ENCODE peak calls at places on chromosome 1, in seven cellular contexts. E, S, H, U, M, O and Y are unnamed samples.

GRCh38 chr1:248849152-248849551 is 9.7 kb downstream of the ZNF692 start:
- DNase-seq in U (no peak), S (peak), E (no peak), M (no peak), O (no peak), H (no peak), Y (no peak)

GRCh38 chr1:212667223-212668139 is 32.2 kb downstream of the BATF3 start:
- DNase-seq in O (peak), E (peak), H (no peak), M (peak), S (no peak), U (peak), Y (no peak)

GRCh38 chr1:191125950-191126349 is 648.3 kb upstream of the BRINP3 start:
- DNase-seq in S (no peak), H (no peak), M (no peak), U (no peak), O (no peak), E (no peak), Y (no peak)

GRCh38 chr1:173507847-173508209 is 30.7 kb downstream of the PRDX6 start:
- DNase-seq in E (no peak), H (no peak), U (no peak), S (no peak), M (no peak), O (no peak), Y (no peak)

GRCh38 chr1:73804935-73805334 is 393.0 kb downstream of the LRRIQ3 start:
- DNase-seq in M (no peak), H (no peak), S (no peak), U (no peak), O (no peak), E (no peak), Y (no peak)

GRCh38 chr1:171513743-171514142 is 28.4 kb downstream of the PRRC2C start:
- DNase-seq in O (no peak), E (no peak), U (no peak), H (no peak), S (no peak), M (no peak), Y (no peak)

GRCh38 chr1:116873680-116874271 is 35.9 kb upstream of the PTGFRN start:
- DNase-seq in U (no peak), H (no peak), S (no peak), M (no peak), O (no peak), E (no peak), Y (no peak)

GRCh38 chr1:119742677-119743076 is 26.0 kb downstream of the HMGCS2 start:
- DNase-seq in M (no peak), E (no peak), S (no peak), H (no peak), U (no peak), O (no peak), Y (no peak)

GRCh38 chr1:92240034-92240433 is 22.3 kb downstream of the C1orf146 start:
- DNase-seq in O (no peak), H (no peak), U (no peak), M (no peak), E (no peak), S (no peak), Y (no peak)

GRCh38 chr1:52487632-52488031 is 65.3 kb downstream of the TUT4 start:
- DNase-seq in O (no peak), E (no peak), S (no peak), M (no peak), H (no peak), U (no peak), Y (no peak)

GRCh38 chr1:24715658-24716057 is 29.6 kb upstream of the CLIC4 start:
- DNase-seq in E (no peak), H (no peak), S (no peak), O (no peak), M (no peak), U (no peak), Y (no peak)

GRCh38 chr1:1019122-1019999 is 559 bp upstream of the AGRN start:
- DNase-seq in E (peak), S (peak), U (peak), M (peak), H (peak), O (peak), Y (no peak)

GRCh38 chr1:11777653-11778322 is 15.8 kb downstream of the C1orf167 start:
- DNase-seq in E (no peak), O (no peak), U (no peak), S (no peak), M (no peak), H (no peak), Y (no peak)

GRCh38 chr1:46533179-46533864 is 18.1 kb downstream of the KNCN start:
- DNase-seq in H (no peak), O (peak), S (no peak), M (peak), U (no peak), E (no peak), Y (no peak)

GRCh38 chr1:23957096-23957495 is 2.5 kb upstream of the PNRC2 start:
- DNase-seq in O (peak), U (no peak), E (no peak), M (peak), S (peak), H (no peak), Y (no peak)

GRCh38 chr1:23726669-23727068 is 16.6 kb upstream of the ELOA start:
- DNase-seq in U (no peak), E (no peak), O (no peak), H (no peak), S (no peak), M (no peak), Y (no peak)

GRCh38 chr1:70142120-70142519 is 63.3 kb downstream of the LRRC40 start:
- DNase-seq in S (no peak), O (no peak), H (no peak), U (no peak), M (no peak), E (no peak), Y (no peak)

GRCh38 chr1:26848947-26849774 is 13.8 kb upstream of the SFN start:
- DNase-seq in E (peak), U (peak), O (peak), S (peak), H (peak), M (no peak), Y (no peak)

GRCh38 chr1:155648207-155649147 is 38.5 kb downstream of the MSTO1 start:
- DNase-seq in H (no peak), M (peak), O (no peak), E (peak), U (peak), S (peak), Y (no peak)

GRCh38 chr1:198649598-198650338 is 10.9 kb downstream of the PTPRC start:
- DNase-seq in U (no peak), O (no peak), E (no peak), M (no peak), S (no peak), H (no peak), Y (no peak)

GRCh38 chr1:91776068-91776794 is 109.7 kb downstream of the TGFBR3 start:
- DNase-seq in H (no peak), M (no peak), O (no peak), E (no peak), S (no peak), U (no peak), Y (no peak)

GRCh38 chr1:227540170-227541098 is 22.9 kb upstream of the ZNF678 start:
- DNase-seq in E (no peak), O (no peak), M (no peak), U (no peak), H (no peak), S (no peak), Y (no peak)

GRCh38 chr1:10132852-10133251 is 77.5 kb upstream of the KIF1B start:
- DNase-seq in H (no peak), U (no peak), O (no peak), E (no peak), M (no peak), S (no peak), Y (no peak)

GRCh38 chr1:238404506-238404905 is 513.8 kb upstream of the ZP4 start:
- DNase-seq in H (no peak), O (no peak), U (no peak), S (no peak), M (no peak), E (no peak), Y (no peak)

GRCh38 chr1:54200519-54200997 is 591 bp downstream of the MRPL37 start:
- DNase-seq in O (no peak), E (no peak), M (no peak), S (no peak), H (no peak), U (no peak), Y (no peak)

GRCh38 chr1:101438359-101438758 is 201.5 kb downstream of the S1PR1 start:
- DNase-seq in O (no peak), M (no peak), S (no peak), H (no peak), U (peak), E (no peak), Y (no peak)

GRCh38 chr1:89896105-89896942 is 75.5 kb downstream of the LRRC8D start:
- DNase-seq in O (no peak), H (no peak), M (no peak), U (no peak), E (no peak), S (no peak), Y (no peak)

GRCh38 chr1:60458111-60458510 is 384.5 kb upstream of the C1orf87 start:
- DNase-seq in H (no peak), E (no peak), O (no peak), M (no peak), S (no peak), U (no peak), Y (no peak)

GRCh38 chr1:109338091-109338490 is 31.3 kb upstream of the MYBPHL start:
- DNase-seq in S (no peak), E (no peak), M (no peak), O (no peak), U (no peak), H (no peak), Y (peak)

GRCh38 chr1:23422313-23422877 is 2.2 kb downstream of the TCEA3 start:
- DNase-seq in O (peak), M (peak), E (no peak), U (no peak), S (peak), H (peak), Y (no peak)

GRCh38 chr1:16905112-16905855 is 9.5 kb downstream of the RNU1-2 start:
- DNase-seq in M (no peak), U (peak), O (peak), E (peak), S (no peak), H (no peak), Y (no peak)

GRCh38 chr1:25875154-25875855 is at the start of gene PAQR7:
- DNase-seq in M (peak), O (peak), E (peak), U (peak), S (peak), H (peak), Y (no peak)

GRCh38 chr1:155093938-155094621 is 15.4 kb downstream of the EFNA3 start:
- DNase-seq in H (no peak), M (peak), E (peak), U (peak), S (no peak), O (no peak), Y (no peak)

GRCh38 chr1:14809186-14809981 is 210.9 kb downstream of the KAZN start:
- DNase-seq in O (no peak), S (no peak), E (no peak), U (no peak), H (no peak), M (no peak), Y (no peak)

DNA sequence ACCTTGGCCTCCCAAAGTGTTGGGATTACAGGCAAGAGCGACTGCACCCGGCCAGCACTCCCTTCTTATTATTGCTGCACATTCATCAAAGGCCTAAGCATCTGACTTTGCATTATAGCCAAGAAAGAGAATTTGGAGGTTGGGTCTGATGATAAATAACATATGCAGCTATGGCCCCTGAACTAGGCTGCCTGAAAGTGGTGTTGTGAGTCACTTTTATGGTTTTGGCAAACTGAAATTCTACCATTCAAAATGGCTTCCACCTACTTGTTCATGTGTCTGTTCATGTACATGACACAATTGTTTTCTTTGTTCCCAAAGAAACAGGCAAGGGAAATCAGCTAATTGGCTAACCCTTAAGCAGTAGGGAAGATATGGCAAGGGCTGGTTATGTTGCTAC is 25.0 kb upstream of the UAP1 start:
- DNase-seq in M (no peak), S (no peak), H (no peak), U (no peak), E (peak), O (no peak), Y (no peak)
- TF ChIP-seq EP300 in M (no peak), S (no peak), H (no peak), U (no peak), E (no peak), O (no peak), Y (no peak)

GRCh38 chr1:211381481-211382181 is 55.0 kb downstream of the TRAF5 start:
- DNase-seq in O (no peak), E (no peak), M (no peak), U (no peak), H (no peak), S (no peak), Y (no peak)
- H3K4me3 ChIP-seq in O (no peak), E (peak), M (peak), U (no peak), H (peak), S (peak), Y (peak)

GRCh38 chr1:111602974-111603373 is 16.6 kb upstream of the RAP1A start:
- DNase-seq in O (no peak), U (no peak), E (no peak), S (no peak), M (no peak), H (no peak), Y (peak)

GRCh38 chr1:111600295-111600694 is 19.3 kb upstream of the RAP1A start:
- DNase-seq in U (no peak), E (no peak), M (no peak), S (no peak), O (no peak), H (no peak), Y (peak)

GRCh38 chr1:111602302-111602701 is 17.3 kb upstream of the RAP1A start:
- DNase-seq in S (no peak), M (no peak), U (no peak), O (no peak), H (no peak), E (no peak), Y (no peak)

GRCh38 chr1:111599781-111600180 is 19.8 kb upstream of the RAP1A start:
- DNase-seq in S (no peak), O (no peak), U (no peak), M (no peak), H (no peak), E (no peak), Y (no peak)

DNA sequence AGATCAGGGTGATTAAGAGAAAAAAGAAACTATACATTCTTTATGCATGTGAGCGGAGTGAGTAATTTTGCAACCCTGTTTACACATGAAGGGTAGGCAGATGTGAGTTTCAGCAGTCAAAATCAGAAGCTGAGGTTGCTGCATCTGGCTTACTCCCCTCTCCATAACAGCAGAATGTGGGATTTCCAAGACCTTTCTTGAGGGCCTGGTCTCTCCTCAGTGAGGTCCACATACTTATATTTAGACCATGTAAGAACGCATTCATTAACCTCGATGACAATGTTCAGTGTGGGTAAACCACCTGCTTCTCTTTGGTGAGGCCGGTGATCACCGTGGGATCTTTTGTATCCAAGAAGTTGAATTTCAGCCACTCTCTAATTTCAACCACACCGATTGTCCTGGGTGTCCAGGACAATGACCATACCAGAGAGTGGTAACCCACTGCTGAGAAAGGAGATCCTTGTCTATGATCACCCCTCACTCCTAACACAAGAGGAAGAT is 18.7 kb upstream of the RAP1A start:
- DNase-seq in O (no peak), E (no peak), H (no peak), M (no peak), U (no peak), S (no peak), Y (peak)
- TF ChIP-seq EP300 in O (no peak), E (no peak), H (no peak), M (no peak), U (no peak), S (no peak), Y (no peak)

GRCh38 chr1:231053493-231054162 is 13.6 kb upstream of the FAM89A start:
- DNase-seq in O (peak), E (no peak), H (no peak), S (peak), U (peak), M (no peak), Y (no peak)
- H3K4me3 ChIP-seq in O (no peak), E (no peak), H (no peak), S (peak), U (no peak), M (no peak), Y (peak)

GRCh38 chr1:6260433-6260934 is 414 bp downstream of the GPR153 start:
- DNase-seq in M (peak), S (no peak), U (no peak), O (no peak), E (no peak), H (no peak), Y (no peak)

GRCh38 chr1:6262570-6263420 is 1.9 kb upstream of the GPR153 start:
- DNase-seq in O (peak), S (no peak), U (no peak), M (no peak), H (no peak), E (no peak), Y (no peak)

GRCh38 chr1:6259491-6260362 is 1.2 kb downstream of the GPR153 start:
- DNase-seq in S (peak), O (peak), H (peak), M (peak), U (peak), E (peak), Y (peak)

GRCh38 chr1:6260961-6261614 is at the start of gene GPR153:
- DNase-seq in S (peak), O (peak), U (no peak), E (no peak), M (peak), H (no peak), Y (no peak)

GRCh38 chr1:6261615-6261995 is 707 bp upstream of the GPR153 start:
- DNase-seq in M (peak), H (no peak), O (no peak), S (no peak), E (no peak), U (no peak), Y (no peak)
- TF ChIP-seq EP300 in M (no peak), H (no peak), O (no peak), S (no peak), E (no peak), U (no peak), Y (no peak)

DNA sequence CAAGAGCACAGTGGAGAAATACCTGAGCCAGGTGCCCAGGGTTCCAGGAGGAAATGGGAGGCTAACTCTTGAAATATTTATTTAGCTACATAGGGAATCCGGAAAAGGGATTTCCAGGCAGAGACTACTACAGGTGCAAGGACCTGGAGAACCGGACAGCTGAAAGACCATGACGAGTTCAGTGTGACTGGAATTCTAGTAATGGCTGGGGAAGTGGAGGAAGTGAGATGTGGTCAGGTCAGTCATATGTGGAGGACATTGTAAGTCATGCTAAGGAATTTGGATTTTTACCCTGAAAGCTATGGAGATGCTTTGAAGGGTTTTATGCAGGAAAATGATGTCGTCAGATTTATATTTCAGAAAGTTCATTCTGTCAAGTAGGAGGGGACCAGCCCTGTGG is 1.8 kb downstream of the CAP1 start:
- DNase-seq in O (no peak), E (no peak), S (no peak), U (no peak), H (no peak), M (no peak), Y (no peak)
- H3K4me3 ChIP-seq in O (no peak), E (peak), S (peak), U (peak), H (no peak), M (peak), Y (peak)

DNA sequence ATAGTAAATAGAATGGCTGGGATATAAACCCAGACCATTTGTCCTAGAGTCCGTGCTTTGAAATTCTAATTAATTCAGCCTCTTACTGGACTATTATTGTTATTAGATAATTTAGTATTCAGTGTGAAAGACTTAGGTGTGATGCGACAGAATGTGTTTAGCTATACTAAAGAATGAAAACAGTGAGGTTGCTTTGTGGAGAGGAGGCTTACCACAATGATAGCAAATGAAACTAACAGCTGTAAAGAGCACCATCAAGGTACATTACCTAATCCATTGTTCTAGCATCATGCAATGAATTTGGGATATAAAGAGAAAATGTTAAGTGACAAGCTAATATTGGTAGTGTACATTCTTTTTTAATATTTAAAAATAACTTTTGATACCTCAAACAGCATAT is 911.1 kb downstream of the KCNT2 start:
- DNase-seq in H (no peak), M (no peak), E (no peak), U (no peak), O (no peak), S (no peak), Y (no peak)
- TF ChIP-seq EP300 in H (no peak), M (no peak), E (no peak), U (no peak), O (no peak), S (no peak), Y (no peak)

GRCh38 chr1:58902830-58903229 is 119.0 kb upstream of the JUN start:
- DNase-seq in H (no peak), O (no peak), M (no peak), U (no peak), E (no peak), S (no peak), Y (no peak)

GRCh38 chr1:58903450-58904298 is 119.8 kb upstream of the JUN start:
- DNase-seq in U (peak), O (peak), S (peak), E (peak), M (peak), H (peak), Y (peak)

GRCh38 chr1:58905628-58906256 is 121.9 kb upstream of the JUN start:
- DNase-seq in H (no peak), U (peak), M (no peak), E (no peak), S (no peak), O (no peak), Y (peak)

GRCh38 chr1:58905126-58905490 is 121.3 kb upstream of the JUN start:
- DNase-seq in M (no peak), O (no peak), H (no peak), U (no peak), S (no peak), E (no peak), Y (no peak)

GRCh38 chr1:58904299-58905125 is 120.7 kb upstream of the JUN start:
- DNase-seq in E (no peak), S (no peak), M (no peak), U (no peak), H (no peak), O (no peak), Y (peak)
- H3K4me3 ChIP-seq in E (peak), S (peak), M (peak), U (peak), H (peak), O (peak), Y (peak)

DNA sequence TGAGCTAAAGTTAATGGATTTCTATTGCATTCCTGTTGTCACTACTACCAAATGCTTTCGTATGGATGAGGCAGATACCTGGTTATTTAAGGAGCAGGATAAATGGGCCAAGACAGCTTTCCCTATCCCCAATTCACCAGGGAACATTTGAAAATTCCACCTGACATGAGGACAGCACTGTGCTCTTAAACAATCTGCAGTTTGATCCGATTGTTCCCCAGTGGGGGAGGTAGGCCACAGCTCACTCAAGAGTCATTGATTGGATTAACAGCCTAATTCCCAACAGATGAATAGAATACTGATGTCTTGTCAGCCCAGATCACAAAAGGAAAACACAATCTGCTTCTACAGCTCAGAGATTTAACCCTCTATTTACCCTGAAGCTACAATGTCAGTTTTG is 123.9 kb downstream of the LHX4 start:
- DNase-seq in M (peak), H (no peak), E (no peak), U (no peak), S (no peak), O (no peak), Y (no peak)
- TF ChIP-seq EP300 in M (no peak), H (no peak), E (no peak), U (no peak), S (no peak), O (no peak), Y (no peak)